ENCODE peak calls at places on chromosomes 16 and 17, in six cellular contexts. One of them, this sample, is unnamed.

GRCh38 chr16:55250641-55251550 is 73.1 kb upstream of the IRX6 start:
- DNase-seq in mucosa of gallbladder: no peak
- DNase-seq in fibroblast of the conjunctiva: peak; percentile 17
- DNase-seq in Daoy: no peak
- DNase-seq in activated CD4-positive, alpha-beta T cell treated with anti-CD3 and anti-CD28 coated beads for 1 hour: no peak
- DNase-seq in HFF-Myc: peak; percentile 11
- DNase-seq in this sample: no peak

GRCh38 chr17:48244121-48244711 is 136.7 kb downstream of the SNX11 start:
- DNase-seq in HFF-Myc: no peak
- DNase-seq in activated CD4-positive, alpha-beta T cell treated with anti-CD3 and anti-CD28 coated beads for 1 hour: no peak
- DNase-seq in Daoy: peak; percentile 37
- DNase-seq in mucosa of gallbladder: no peak
- DNase-seq in fibroblast of the conjunctiva: no peak
- DNase-seq in this sample: no peak

GRCh38 chr16:65965632-65966031 is 400.9 kb upstream of the CDH5 start:
- DNase-seq in HFF-Myc: no peak
- DNase-seq in fibroblast of the conjunctiva: no peak
- DNase-seq in mucosa of gallbladder: peak; percentile 51
- DNase-seq in Daoy: no peak
- DNase-seq in activated CD4-positive, alpha-beta T cell treated with anti-CD3 and anti-CD28 coated beads for 1 hour: no peak
- DNase-seq in this sample: no peak

GRCh38 chr17:73723317-73723716 is 79.1 kb upstream of the SDK2 start:
- DNase-seq in Daoy: no peak
- DNase-seq in HFF-Myc: no peak
- DNase-seq in mucosa of gallbladder: no peak
- DNase-seq in fibroblast of the conjunctiva: no peak
- DNase-seq in activated CD4-positive, alpha-beta T cell treated with anti-CD3 and anti-CD28 coated beads for 1 hour: no peak
- DNase-seq in this sample: no peak

GRCh38 chr17:77869665-77870132 is 88.8 kb upstream of the TNRC6C start:
- DNase-seq in activated CD4-positive, alpha-beta T cell treated with anti-CD3 and anti-CD28 coated beads for 1 hour: no peak
- DNase-seq in Daoy: no peak
- DNase-seq in fibroblast of the conjunctiva: no peak
- DNase-seq in mucosa of gallbladder: no peak
- DNase-seq in HFF-Myc: no peak
- DNase-seq in this sample: no peak

GRCh38 chr16:88298166-88298881 is 84.4 kb upstream of the ZNF469 start:
- DNase-seq in fibroblast of the conjunctiva: no peak
- DNase-seq in activated CD4-positive, alpha-beta T cell treated with anti-CD3 and anti-CD28 coated beads for 1 hour: no peak
- DNase-seq in HFF-Myc: no peak
- DNase-seq in mucosa of gallbladder: no peak
- DNase-seq in Daoy: peak; percentile 53
- DNase-seq in this sample: no peak

GRCh38 chr17:52647411-52647810 is 488.9 kb upstream of the CA10 start:
- DNase-seq in Daoy: no peak
- DNase-seq in fibroblast of the conjunctiva: no peak
- DNase-seq in activated CD4-positive, alpha-beta T cell treated with anti-CD3 and anti-CD28 coated beads for 1 hour: no peak
- DNase-seq in HFF-Myc: no peak
- DNase-seq in mucosa of gallbladder: no peak
- DNase-seq in this sample: no peak

GRCh38 chr16:49924078-49924477 is 68.2 kb upstream of the ZNF423 start:
- DNase-seq in mucosa of gallbladder: no peak
- DNase-seq in activated CD4-positive, alpha-beta T cell treated with anti-CD3 and anti-CD28 coated beads for 1 hour: no peak
- DNase-seq in fibroblast of the conjunctiva: no peak
- DNase-seq in HFF-Myc: no peak
- DNase-seq in Daoy: peak; percentile 26
- DNase-seq in this sample: no peak

GRCh38 chr17:64016974-64017373 is 3.5 kb downstream of the ICAM2 start:
- DNase-seq in fibroblast of the conjunctiva: no peak
- DNase-seq in activated CD4-positive, alpha-beta T cell treated with anti-CD3 and anti-CD28 coated beads for 1 hour: no peak
- DNase-seq in Daoy: no peak
- DNase-seq in HFF-Myc: no peak
- DNase-seq in mucosa of gallbladder: no peak
- DNase-seq in this sample: no peak

GRCh38 chr17:68694791-68695485 is 93.8 kb upstream of the FAM20A start:
- DNase-seq in Daoy: peak; percentile 27
- DNase-seq in fibroblast of the conjunctiva: no peak
- DNase-seq in activated CD4-positive, alpha-beta T cell treated with anti-CD3 and anti-CD28 coated beads for 1 hour: no peak
- DNase-seq in HFF-Myc: peak; percentile 71
- DNase-seq in mucosa of gallbladder: no peak
- DNase-seq in this sample: no peak

GRCh38 chr16:14315683-14316320 is 244.7 kb downstream of the MRTFB start:
- DNase-seq in Daoy: no peak
- DNase-seq in activated CD4-positive, alpha-beta T cell treated with anti-CD3 and anti-CD28 coated beads for 1 hour: no peak
- DNase-seq in fibroblast of the conjunctiva: no peak
- DNase-seq in mucosa of gallbladder: no peak
- DNase-seq in HFF-Myc: no peak
- DNase-seq in this sample: no peak

GRCh38 chr16:49936791-49937190 is 80.9 kb upstream of the ZNF423 start:
- DNase-seq in fibroblast of the conjunctiva: no peak
- DNase-seq in mucosa of gallbladder: no peak
- DNase-seq in Daoy: no peak
- DNase-seq in activated CD4-positive, alpha-beta T cell treated with anti-CD3 and anti-CD28 coated beads for 1 hour: no peak
- DNase-seq in HFF-Myc: no peak
- DNase-seq in this sample: no peak

GRCh38 chr17:55267777-55268648 is 3.3 kb downstream of the HLF start:
- DNase-seq in fibroblast of the conjunctiva: no peak
- DNase-seq in activated CD4-positive, alpha-beta T cell treated with anti-CD3 and anti-CD28 coated beads for 1 hour: no peak
- DNase-seq in HFF-Myc: no peak
- DNase-seq in Daoy: no peak
- DNase-seq in mucosa of gallbladder: no peak
- DNase-seq in this sample: no peak